ENCODE peak calls at places on chromosomes 13 and 19, in eight cellular contexts. A is retinal pigment epithelial cell, Y is esophagus squamous epithelium, F is IMR-90, U is GM23248, W is NT2/D1, G is lower leg skin, R is PC-3. X is an unnamed sample.

GRCh38 chr19:17687857-17688784 is at the start of gene UNC13A:
- DNase-seq in A (no peak), Y (no peak), F (peak), U (peak), W (no peak), G (no peak), R (no peak), X (no peak)

GRCh38 chr13:40635315-40635995 is 31.0 kb downstream of the FOXO1 start:
- DNase-seq in A (no peak), Y (no peak), F (no peak), U (no peak), W (no peak), G (no peak), R (peak), X (no peak)

GRCh38 chr13:99288069-99288468 is 19.1 kb downstream of the GPR183 start:
- DNase-seq in A (no peak), Y (no peak), F (no peak), U (no peak), W (no peak), G (no peak), R (no peak), X (no peak)

GRCh38 chr13:110882228-110882627 is 32.6 kb downstream of the ANKRD10 start:
- DNase-seq in A (no peak), Y (no peak), F (no peak), U (no peak), W (no peak), G (no peak), R (no peak), X (peak)

GRCh38 chr13:49624207-49624606 is 4.1 kb upstream of the ARL11 start:
- DNase-seq in A (no peak), Y (no peak), F (no peak), U (no peak), W (no peak), G (no peak), R (no peak), X (no peak)

GRCh38 chr19:510606-511100 is 3.4 kb downstream of the TPGS1 start:
- DNase-seq in A (no peak), Y (peak), F (peak), U (peak), W (peak), G (no peak), R (peak), X (peak)

GRCh38 chr13:41919031-41919740 is 41.7 kb downstream of the VWA8 start:
- DNase-seq in A (no peak), Y (no peak), F (no peak), U (no peak), W (no peak), G (no peak), R (no peak), X (no peak)

GRCh38 chr19:38145627-38146026 is 78.4 kb downstream of the DPF1 start:
- DNase-seq in A (no peak), Y (no peak), F (no peak), U (peak), W (no peak), G (peak), R (no peak), X (peak)

GRCh38 chr19:2188708-2189385 is 25.1 kb downstream of the DOT1L start:
- DNase-seq in A (no peak), Y (no peak), F (peak), U (peak), W (no peak), G (no peak), R (no peak), X (peak)

GRCh38 chr13:25118371-25118770 is 22.4 kb downstream of the PABPC3 start:
- DNase-seq in A (no peak), Y (no peak), F (no peak), U (no peak), W (no peak), G (no peak), R (no peak), X (no peak)

GRCh38 chr19:32022044-32022945 is 323.1 kb upstream of the ZNF507 start:
- DNase-seq in A (peak), Y (no peak), F (no peak), U (no peak), W (no peak), G (no peak), R (no peak), X (no peak)

GRCh38 chr13:46119883-46120614 is 15.2 kb upstream of the CPB2 start:
- DNase-seq in A (peak), Y (no peak), F (peak), U (peak), W (peak), G (no peak), R (peak), X (no peak)

GRCh38 chr13:84917252-84917878 is 881.9 kb downstream of the SLITRK6 start:
- DNase-seq in A (no peak), Y (no peak), F (peak), U (peak), W (no peak), G (no peak), R (peak), X (peak)

GRCh38 chr19:33291623-33292534 is 10.5 kb downstream of the CEBPA start:
- DNase-seq in A (no peak), Y (no peak), F (no peak), U (no peak), W (no peak), G (no peak), R (no peak), X (no peak)

GRCh38 chr19:15501596-15501995 is 6.7 kb upstream of the CYP4F22 start:
- DNase-seq in A (no peak), Y (no peak), F (no peak), U (no peak), W (no peak), G (no peak), R (no peak), X (no peak)

GRCh38 chr13:84844473-84844872 is 954.7 kb downstream of the SLITRK6 start:
- DNase-seq in A (no peak), Y (no peak), F (no peak), U (no peak), W (peak), G (no peak), R (peak), X (no peak)

GRCh38 chr13:30698023-30698422 is 37.3 kb upstream of the ALOX5AP start:
- DNase-seq in A (no peak), Y (no peak), F (peak), U (peak), W (no peak), G (no peak), R (no peak), X (peak)

GRCh38 chr13:26964278-26965057 is 203.9 kb upstream of the GPR12 start:
- DNase-seq in A (no peak), Y (no peak), F (peak), U (peak), W (no peak), G (no peak), R (no peak), X (no peak)

GRCh38 chr13:19152403-19152802 is 29.2 kb downstream of the TUBA3C start:
- DNase-seq in A (no peak), Y (no peak), F (no peak), U (no peak), W (no peak), G (no peak), R (no peak), X (no peak)

GRCh38 chr13:40306817-40307216 is 359.6 kb downstream of the FOXO1 start:
- DNase-seq in A (no peak), Y (no peak), F (no peak), U (peak), W (no peak), G (no peak), R (no peak), X (no peak)

GRCh38 chr13:21137696-21138095 is 38.7 kb downstream of the SKA3 start:
- DNase-seq in A (no peak), Y (no peak), F (peak), U (peak), W (no peak), G (no peak), R (peak), X (peak)

GRCh38 chr13:99982741-99983400 is 1.3 kb downstream of the ZIC2 start:
- DNase-seq in A (no peak), Y (no peak), F (no peak), U (no peak), W (no peak), G (no peak), R (no peak), X (no peak)

GRCh38 chr19:29860492-29860891 is 48.7 kb downstream of the CCNE1 start:
- DNase-seq in A (no peak), Y (no peak), F (no peak), U (no peak), W (no peak), G (no peak), R (no peak), X (no peak)

GRCh38 chr13:69319659-69320058 is 788.0 kb upstream of the ATXN8OS start:
- DNase-seq in A (no peak), Y (no peak), F (no peak), U (no peak), W (no peak), G (no peak), R (no peak), X (no peak)

GRCh38 chr13:48660356-48661076 is 6.8 kb downstream of the CYSLTR2 start:
- DNase-seq in A (no peak), Y (no peak), F (no peak), U (no peak), W (no peak), G (no peak), R (no peak), X (no peak)

GRCh38 chr13:113499936-113500335 is 9.4 kb upstream of the DCUN1D2 start:
- DNase-seq in A (no peak), Y (no peak), F (peak), U (peak), W (no peak), G (no peak), R (peak), X (peak)

GRCh38 chr13:42547615-42548014 is 26.3 kb upstream of the TNFSF11 start:
- DNase-seq in A (no peak), Y (no peak), F (no peak), U (no peak), W (no peak), G (no peak), R (no peak), X (no peak)

GRCh38 chr19:18697680-18698079 is 14.2 kb downstream of the CRTC1 start:
- DNase-seq in A (no peak), Y (no peak), F (no peak), U (no peak), W (no peak), G (no peak), R (peak), X (no peak)

GRCh38 chr19:11375143-11375948 is 880 bp downstream of the SWSAP1 start:
- DNase-seq in A (no peak), Y (no peak), F (no peak), U (no peak), W (no peak), G (peak), R (peak), X (no peak)

GRCh38 chr13:110232756-110233155 is 74.2 kb downstream of the COL4A1 start:
- DNase-seq in A (no peak), Y (no peak), F (no peak), U (peak), W (no peak), G (no peak), R (no peak), X (peak)

GRCh38 chr13:77409412-77409811 is 82.5 kb upstream of the MYCBP2 start:
- DNase-seq in A (no peak), Y (no peak), F (no peak), U (no peak), W (peak), G (no peak), R (no peak), X (no peak)

GRCh38 chr13:53058077-53058660 is 29.6 kb downstream of the OLFM4 start:
- DNase-seq in A (no peak), Y (no peak), F (no peak), U (no peak), W (no peak), G (no peak), R (no peak), X (no peak)

GRCh38 chr19:28468701-28469459 is 744.1 kb downstream of the UQCRFS1 start:
- DNase-seq in A (no peak), Y (no peak), F (no peak), U (peak), W (no peak), G (no peak), R (peak), X (peak)

GRCh38 chr13:113835461-113836274 is 28.2 kb downstream of the GAS6 start:
- DNase-seq in A (no peak), Y (no peak), F (peak), U (peak), W (no peak), G (no peak), R (peak), X (peak)

DNA sequence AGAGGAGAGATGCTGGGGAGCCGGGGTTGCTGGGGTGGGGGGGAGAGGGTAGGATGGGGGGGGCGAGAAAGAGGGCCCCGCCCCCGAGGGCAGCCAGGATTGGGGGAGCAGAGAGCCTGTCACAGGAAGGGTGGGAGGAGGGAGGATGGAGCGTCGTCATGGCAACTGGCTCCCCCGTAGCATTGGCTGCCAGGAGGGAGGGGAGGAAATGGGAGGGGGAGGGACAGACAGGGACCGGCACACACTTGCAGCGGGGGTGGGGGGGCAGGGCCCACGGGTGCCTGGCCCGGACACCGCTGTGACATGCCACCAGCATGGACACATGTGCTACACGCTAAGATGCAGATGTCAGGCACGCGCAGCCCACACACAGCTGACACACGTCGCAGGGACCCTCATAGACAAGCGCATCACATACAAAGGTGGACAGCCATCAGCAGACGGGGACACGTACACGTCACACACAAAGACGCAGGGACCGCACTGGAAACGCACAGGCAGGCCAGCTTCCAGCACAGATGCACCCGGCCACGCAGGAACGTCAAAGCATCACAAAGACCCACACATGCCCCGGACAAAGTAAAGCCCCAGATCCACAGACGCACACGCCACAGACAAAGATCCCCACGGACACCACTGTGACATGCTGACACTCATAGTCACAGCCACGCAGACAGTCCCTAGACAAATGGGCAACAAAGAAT is at the start of gene LMTK3:
- DNase-seq in A (no peak), Y (no peak), F (peak), U (peak), W (no peak), G (no peak), R (peak), X (no peak)
- H3K4me3 ChIP-seq in A (peak), Y (peak), F (peak), U (no peak), W (peak), G (no peak), R (peak), X (no peak)

GRCh38 chr19:4877753-4878490 is 10.5 kb upstream of the PLIN3 start:
- DNase-seq in A (no peak), Y (no peak), F (no peak), U (no peak), W (no peak), G (no peak), R (no peak), X (no peak)
- H3K4me3 ChIP-seq in A (no peak), Y (no peak), F (no peak), U (no peak), W (no peak), G (no peak), R (no peak), X (no peak)

DNA sequence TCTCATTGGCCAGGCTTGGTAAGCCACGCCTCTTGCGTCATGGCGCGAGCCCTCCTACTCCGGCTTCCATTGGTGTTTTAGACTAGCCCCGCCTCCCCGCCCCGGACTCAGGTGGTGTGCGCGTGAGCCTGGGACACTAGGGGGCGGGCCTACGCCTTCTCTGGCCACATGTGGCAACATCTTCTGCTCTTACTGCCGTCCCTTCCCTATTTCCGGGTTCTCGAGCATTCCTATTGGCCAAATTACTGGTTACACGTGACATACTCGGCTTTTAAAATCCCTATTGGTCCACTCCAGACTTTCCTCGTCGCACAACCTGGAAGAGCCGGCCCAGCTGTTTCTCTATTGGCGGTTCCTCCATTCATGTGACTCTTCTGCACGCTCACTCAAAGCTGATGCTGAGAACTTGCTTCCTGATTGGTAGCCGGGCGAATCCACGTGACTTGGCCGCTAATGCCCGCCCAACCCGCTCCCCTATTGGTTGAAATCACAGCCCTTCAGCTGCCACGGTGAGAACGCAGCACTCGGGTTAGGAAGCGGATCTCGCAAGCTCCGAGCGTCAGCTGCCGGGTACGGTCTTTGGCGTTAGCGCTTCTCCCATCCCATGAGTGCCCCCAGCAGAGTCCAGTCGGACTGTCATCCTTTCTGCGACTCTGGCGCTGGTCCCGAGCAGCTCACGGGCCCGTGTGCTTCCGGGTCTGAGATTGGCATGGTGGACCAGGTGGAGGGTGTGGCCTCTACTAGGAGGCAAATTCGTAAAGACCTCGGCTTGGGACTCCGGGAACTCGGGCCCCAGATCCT is at the start of gene BLOC1S3:
- DNase-seq in A (peak), Y (peak), F (peak), U (peak), W (peak), G (peak), R (peak), X (peak)
- H3K4me3 ChIP-seq in A (peak), Y (peak), F (peak), U (peak), W (peak), G (peak), R (peak), X (peak)

GRCh38 chr13:23699271-23699670 is 129.1 kb downstream of the TNFRSF19 start:
- DNase-seq in A (no peak), Y (no peak), F (no peak), U (no peak), W (no peak), G (no peak), R (no peak), X (peak)

GRCh38 chr13:23701646-23702045 is 131.4 kb downstream of the TNFRSF19 start:
- DNase-seq in A (no peak), Y (no peak), F (peak), U (no peak), W (no peak), G (no peak), R (no peak), X (peak)

GRCh38 chr13:23697772-23698313 is 127.6 kb downstream of the TNFRSF19 start:
- DNase-seq in A (no peak), Y (no peak), F (no peak), U (no peak), W (no peak), G (no peak), R (no peak), X (no peak)

GRCh38 chr13:23703241-23703640 is 133.0 kb downstream of the TNFRSF19 start:
- DNase-seq in A (no peak), Y (no peak), F (no peak), U (peak), W (no peak), G (no peak), R (no peak), X (peak)

GRCh38 chr13:23701191-23701590 is 131.0 kb downstream of the TNFRSF19 start:
- DNase-seq in A (no peak), Y (no peak), F (no peak), U (no peak), W (no peak), G (no peak), R (no peak), X (no peak)
- H3K4me3 ChIP-seq in A (no peak), Y (no peak), F (no peak), U (no peak), W (no peak), G (no peak), R (no peak), X (no peak)

GRCh38 chr19:4369888-4370260 is 26.5 kb downstream of the MPND start:
- DNase-seq in A (no peak), Y (no peak), F (peak), U (no peak), W (no peak), G (no peak), R (no peak), X (peak)

GRCh38 chr19:4371209-4371897 is 28.0 kb downstream of the MPND start:
- DNase-seq in A (no peak), Y (no peak), F (no peak), U (no peak), W (no peak), G (no peak), R (no peak), X (no peak)

GRCh38 chr19:4371898-4372629 is 28.3 kb downstream of the SH3GL1 start:
- DNase-seq in A (no peak), Y (no peak), F (no peak), U (no peak), W (no peak), G (no peak), R (no peak), X (no peak)

GRCh38 chr19:4369109-4369887 is 25.9 kb downstream of the MPND start:
- DNase-seq in A (no peak), Y (no peak), F (no peak), U (peak), W (no peak), G (no peak), R (no peak), X (peak)

GRCh38 chr19:4370418-4371041 is 27.2 kb downstream of the MPND start:
- DNase-seq in A (no peak), Y (no peak), F (no peak), U (no peak), W (no peak), G (no peak), R (no peak), X (no peak)
- H3K4me3 ChIP-seq in A (no peak), Y (peak), F (no peak), U (no peak), W (no peak), G (no peak), R (no peak), X (no peak)

GRCh38 chr13:63409791-63410351 is 1994.2 kb upstream of the PCDH20 start:
- DNase-seq in A (no peak), Y (no peak), F (no peak), U (no peak), W (no peak), G (no peak), R (no peak), X (peak)
- H3K4me3 ChIP-seq in A (no peak), Y (no peak), F (no peak), U (no peak), W (no peak), G (no peak), R (no peak), X (no peak)